ENCODE peak calls at places on chromosome 10, in six cellular contexts. One of them, this sample, is unnamed.
A peak's percentile ranks its signal among the peaks of the same experiment; 100 is the strongest.

GRCh38 chr10:132497788-132498561 is 39.6 kb upstream of the INPP5A start:
- DNase-seq in CD8-positive, alpha-beta T cell: no peak
- DNase-seq in WERI-Rb-1: peak; percentile 25
- DNase-seq in heart right ventricle: no peak
- DNase-seq in RWPE2: no peak
- DNase-seq in thoracic aorta: no peak
- DNase-seq in this sample: no peak

GRCh38 chr10:78907458-78908211 is 161.1 kb upstream of the ZMIZ1 start:
- DNase-seq in heart right ventricle: no peak
- DNase-seq in RWPE2: peak; percentile 38
- DNase-seq in CD8-positive, alpha-beta T cell: no peak
- DNase-seq in thoracic aorta: no peak
- DNase-seq in WERI-Rb-1: no peak
- DNase-seq in this sample: no peak

GRCh38 chr10:113093188-113094113 is 143.4 kb downstream of the TCF7L2 start:
- DNase-seq in RWPE2: no peak
- DNase-seq in heart right ventricle: no peak
- DNase-seq in WERI-Rb-1: no peak
- DNase-seq in CD8-positive, alpha-beta T cell: no peak
- DNase-seq in thoracic aorta: no peak
- DNase-seq in this sample: no peak

GRCh38 chr10:31657471-31657844 is 271.2 kb downstream of the ARHGAP12 start:
- DNase-seq in heart right ventricle: no peak
- DNase-seq in WERI-Rb-1: no peak
- DNase-seq in RWPE2: no peak
- DNase-seq in CD8-positive, alpha-beta T cell: no peak
- DNase-seq in thoracic aorta: no peak
- DNase-seq in this sample: no peak

GRCh38 chr10:4246881-4247358 is 461.9 kb upstream of the KLF6 start:
- DNase-seq in WERI-Rb-1: no peak
- DNase-seq in RWPE2: no peak
- DNase-seq in CD8-positive, alpha-beta T cell: no peak
- DNase-seq in heart right ventricle: no peak
- DNase-seq in thoracic aorta: no peak
- DNase-seq in this sample: peak; percentile 83

GRCh38 chr10:61964059-61964709 is 62.7 kb downstream of the ARID5B start:
- DNase-seq in WERI-Rb-1: no peak
- DNase-seq in RWPE2: no peak
- DNase-seq in CD8-positive, alpha-beta T cell: no peak
- DNase-seq in thoracic aorta: no peak
- DNase-seq in heart right ventricle: no peak
- DNase-seq in this sample: no peak

GRCh38 chr10:88389456-88389855 is 193.7 kb downstream of the RNLS start:
- DNase-seq in heart right ventricle: peak; percentile 54
- DNase-seq in thoracic aorta: no peak
- DNase-seq in WERI-Rb-1: no peak
- DNase-seq in CD8-positive, alpha-beta T cell: peak; percentile 25
- DNase-seq in RWPE2: no peak
- DNase-seq in this sample: peak; percentile 60

GRCh38 chr10:132078746-132079345 is 13.1 kb downstream of the JAKMIP3 start:
- DNase-seq in CD8-positive, alpha-beta T cell: no peak
- DNase-seq in thoracic aorta: no peak
- DNase-seq in WERI-Rb-1: no peak
- DNase-seq in RWPE2: no peak
- DNase-seq in heart right ventricle: no peak
- DNase-seq in this sample: no peak

GRCh38 chr10:121159670-121160069 is 308.5 kb downstream of the WDR11 start:
- DNase-seq in thoracic aorta: no peak
- DNase-seq in WERI-Rb-1: no peak
- DNase-seq in heart right ventricle: no peak
- DNase-seq in RWPE2: no peak
- DNase-seq in CD8-positive, alpha-beta T cell: no peak
- DNase-seq in this sample: no peak

GRCh38 chr10:123888751-123889150 is 2.9 kb downstream of the CPXM2 start:
- DNase-seq in heart right ventricle: no peak
- DNase-seq in WERI-Rb-1: no peak
- DNase-seq in CD8-positive, alpha-beta T cell: no peak
- DNase-seq in RWPE2: no peak
- DNase-seq in thoracic aorta: no peak
- DNase-seq in this sample: no peak

GRCh38 chr10:118568327-118568848 is 27.1 kb downstream of the PRLHR start:
- DNase-seq in heart right ventricle: peak; percentile 65
- DNase-seq in CD8-positive, alpha-beta T cell: peak; percentile 52
- DNase-seq in WERI-Rb-1: peak; percentile 34
- DNase-seq in RWPE2: no peak
- DNase-seq in thoracic aorta: no peak
- DNase-seq in this sample: peak; percentile 48

GRCh38 chr10:73469579-73469978 is 26.2 kb downstream of the PPP3CB start:
- DNase-seq in CD8-positive, alpha-beta T cell: no peak
- DNase-seq in RWPE2: no peak
- DNase-seq in WERI-Rb-1: no peak
- DNase-seq in thoracic aorta: no peak
- DNase-seq in heart right ventricle: no peak
- DNase-seq in this sample: no peak

GRCh38 chr10:28875535-28876208 is 198.4 kb downstream of the BAMBI start:
- DNase-seq in thoracic aorta: no peak
- DNase-seq in WERI-Rb-1: no peak
- DNase-seq in CD8-positive, alpha-beta T cell: no peak
- DNase-seq in heart right ventricle: peak; percentile 13
- DNase-seq in RWPE2: no peak
- DNase-seq in this sample: peak; percentile 56

GRCh38 chr10:29862926-29863614 is 196.3 kb downstream of the JCAD start:
- DNase-seq in thoracic aorta: no peak
- DNase-seq in CD8-positive, alpha-beta T cell: no peak
- DNase-seq in heart right ventricle: no peak
- DNase-seq in RWPE2: no peak
- DNase-seq in WERI-Rb-1: no peak
- DNase-seq in this sample: peak; percentile 92

GRCh38 chr10:24894309-24894708 is 58.1 kb downstream of the PRTFDC1 start:
- DNase-seq in RWPE2: no peak
- DNase-seq in heart right ventricle: no peak
- DNase-seq in CD8-positive, alpha-beta T cell: peak; percentile 20
- DNase-seq in WERI-Rb-1: no peak
- DNase-seq in thoracic aorta: no peak
- DNase-seq in this sample: peak; percentile 88

GRCh38 chr10:124916098-124916584 is 25.8 kb upstream of the ZRANB1 start:
- DNase-seq in thoracic aorta: no peak
- DNase-seq in CD8-positive, alpha-beta T cell: no peak
- DNase-seq in WERI-Rb-1: no peak
- DNase-seq in RWPE2: no peak
- DNase-seq in heart right ventricle: no peak
- DNase-seq in this sample: no peak

GRCh38 chr10:78947733-78948132 is 121.0 kb upstream of the ZMIZ1 start:
- DNase-seq in RWPE2: no peak
- DNase-seq in CD8-positive, alpha-beta T cell: no peak
- DNase-seq in WERI-Rb-1: no peak
- DNase-seq in heart right ventricle: no peak
- DNase-seq in thoracic aorta: no peak
- DNase-seq in this sample: no peak

GRCh38 chr10:100806356-100806645 is 60.9 kb downstream of the PAX2 start:
- DNase-seq in RWPE2: no peak
- DNase-seq in heart right ventricle: no peak
- DNase-seq in thoracic aorta: no peak
- DNase-seq in CD8-positive, alpha-beta T cell: no peak
- DNase-seq in WERI-Rb-1: no peak
- DNase-seq in this sample: no peak

GRCh38 chr10:67629461-67629971 is 66.5 kb downstream of the CTNNA3 start:
- DNase-seq in CD8-positive, alpha-beta T cell: no peak
- DNase-seq in RWPE2: no peak
- DNase-seq in heart right ventricle: no peak
- DNase-seq in WERI-Rb-1: no peak
- DNase-seq in thoracic aorta: no peak
- DNase-seq in this sample: peak; percentile 75

GRCh38 chr10:33132626-33133025 is 174.6 kb upstream of the ITGB1 start:
- DNase-seq in heart right ventricle: no peak
- DNase-seq in thoracic aorta: no peak
- DNase-seq in WERI-Rb-1: peak; percentile 57
- DNase-seq in RWPE2: no peak
- DNase-seq in CD8-positive, alpha-beta T cell: peak; percentile 65
- DNase-seq in this sample: no peak

GRCh38 chr10:131396108-131397010 is 84.8 kb upstream of the TCERG1L start:
- DNase-seq in thoracic aorta: no peak
- DNase-seq in heart right ventricle: no peak
- DNase-seq in CD8-positive, alpha-beta T cell: no peak
- DNase-seq in WERI-Rb-1: peak; percentile 31
- DNase-seq in RWPE2: no peak
- DNase-seq in this sample: no peak

GRCh38 chr10:13717936-13718772 is 131.4 kb downstream of the PRPF18 start:
- DNase-seq in CD8-positive, alpha-beta T cell: peak; percentile 39
- DNase-seq in WERI-Rb-1: no peak
- DNase-seq in RWPE2: peak; percentile 75
- DNase-seq in heart right ventricle: peak; percentile 76
- DNase-seq in thoracic aorta: no peak
- DNase-seq in this sample: peak; percentile 94

GRCh38 chr10:43846187-43846680 is 197.6 kb upstream of the ZNF32 start:
- DNase-seq in RWPE2: no peak
- DNase-seq in CD8-positive, alpha-beta T cell: peak; percentile 35
- DNase-seq in thoracic aorta: no peak
- DNase-seq in WERI-Rb-1: no peak
- DNase-seq in heart right ventricle: peak; percentile 54
- DNase-seq in this sample: no peak

GRCh38 chr10:50621981-50622496 is 1.7 kb downstream of the SGMS1 start:
- DNase-seq in thoracic aorta: peak; percentile 98
- DNase-seq in heart right ventricle: peak; percentile 96
- DNase-seq in RWPE2: peak; percentile 94
- DNase-seq in CD8-positive, alpha-beta T cell: peak; percentile 71
- DNase-seq in WERI-Rb-1: peak; percentile 67
- DNase-seq in this sample: peak; percentile 85

GRCh38 chr10:22984066-22984465 is 56.2 kb downstream of the ARMC3 start:
- DNase-seq in thoracic aorta: no peak
- DNase-seq in CD8-positive, alpha-beta T cell: no peak
- DNase-seq in heart right ventricle: no peak
- DNase-seq in WERI-Rb-1: no peak
- DNase-seq in RWPE2: no peak
- DNase-seq in this sample: no peak

GRCh38 chr10:86486856-86487255 is 34.7 kb downstream of the WAPL start:
- DNase-seq in RWPE2: no peak
- DNase-seq in heart right ventricle: no peak
- DNase-seq in thoracic aorta: no peak
- DNase-seq in WERI-Rb-1: no peak
- DNase-seq in CD8-positive, alpha-beta T cell: no peak
- DNase-seq in this sample: no peak

GRCh38 chr10:77605466-77605865 is 32.1 kb downstream of the KCNMA1 start:
- DNase-seq in thoracic aorta: no peak
- DNase-seq in heart right ventricle: no peak
- DNase-seq in CD8-positive, alpha-beta T cell: no peak
- DNase-seq in RWPE2: no peak
- DNase-seq in WERI-Rb-1: peak; percentile 61
- DNase-seq in this sample: no peak

GRCh38 chr10:79047875-79048638 is 20.7 kb upstream of the ZMIZ1 start:
- DNase-seq in RWPE2: peak; percentile 38
- DNase-seq in WERI-Rb-1: no peak
- DNase-seq in heart right ventricle: no peak
- DNase-seq in CD8-positive, alpha-beta T cell: peak; percentile 72
- DNase-seq in thoracic aorta: no peak
- DNase-seq in this sample: no peak

GRCh38 chr10:70283445-70284399 is at the start of gene NPFFR1:
- DNase-seq in RWPE2: no peak
- DNase-seq in CD8-positive, alpha-beta T cell: no peak
- DNase-seq in heart right ventricle: no peak
- DNase-seq in thoracic aorta: no peak
- DNase-seq in WERI-Rb-1: no peak
- DNase-seq in this sample: no peak

GRCh38 chr10:72186633-72187330 is 29.0 kb upstream of the ANAPC16 start:
- DNase-seq in WERI-Rb-1: no peak
- DNase-seq in thoracic aorta: no peak
- DNase-seq in heart right ventricle: peak; percentile 68
- DNase-seq in RWPE2: no peak
- DNase-seq in CD8-positive, alpha-beta T cell: no peak
- DNase-seq in this sample: no peak
- H3K4me3 ChIP-seq in WERI-Rb-1: no peak overlapping the region
- H3K4me3 ChIP-seq in thoracic aorta: peak overlapping the region; percentile 9
- H3K4me3 ChIP-seq in heart right ventricle: no peak overlapping the region
- H3K4me3 ChIP-seq in RWPE2: no peak overlapping the region
- H3K4me3 ChIP-seq in CD8-positive, alpha-beta T cell: no peak overlapping the region
- H3K4me3 ChIP-seq in this sample: no peak overlapping the region

GRCh38 chr10:128660726-128661125 is 534.5 kb upstream of the MKI67 start:
- DNase-seq in thoracic aorta: no peak
- DNase-seq in CD8-positive, alpha-beta T cell: no peak
- DNase-seq in WERI-Rb-1: no peak
- DNase-seq in RWPE2: no peak
- DNase-seq in heart right ventricle: no peak
- DNase-seq in this sample: no peak
- TF ChIP-seq CTCF in thoracic aorta: no peak
- TF ChIP-seq CTCF in CD8-positive, alpha-beta T cell: no peak
- TF ChIP-seq CTCF in WERI-Rb-1: no peak
- TF ChIP-seq CTCF in RWPE2: peak; percentile 25
- TF ChIP-seq CTCF in heart right ventricle: no peak
- TF ChIP-seq CTCF in this sample: no peak

GRCh38 chr10:71396084-71396713 is 521 bp upstream of the CDH23 start:
- DNase-seq in CD8-positive, alpha-beta T cell: no peak
- DNase-seq in RWPE2: no peak
- DNase-seq in thoracic aorta: no peak
- DNase-seq in WERI-Rb-1: peak; percentile 87
- DNase-seq in heart right ventricle: peak; percentile 64
- DNase-seq in this sample: peak; percentile 3
- H3K4me3 ChIP-seq in CD8-positive, alpha-beta T cell: peak overlapping the region; percentile 39
- H3K4me3 ChIP-seq in RWPE2: peak overlapping the region; percentile 33
- H3K4me3 ChIP-seq in thoracic aorta: peak overlapping the region; percentile 75
- H3K4me3 ChIP-seq in WERI-Rb-1: peak overlapping the region; percentile 56
- H3K4me3 ChIP-seq in heart right ventricle: peak overlapping the region; percentile 44
- H3K4me3 ChIP-seq in this sample: peak overlapping the region; percentile 29

GRCh38 chr10:17454181-17454800 is at the start of gene ST8SIA6:
- DNase-seq in WERI-Rb-1: peak; percentile 25
- DNase-seq in CD8-positive, alpha-beta T cell: peak; percentile 32
- DNase-seq in heart right ventricle: peak; percentile 34
- DNase-seq in RWPE2: peak; percentile 55
- DNase-seq in thoracic aorta: no peak
- DNase-seq in this sample: no peak
- TF ChIP-seq CTCF in WERI-Rb-1: no peak
- TF ChIP-seq CTCF in CD8-positive, alpha-beta T cell: no peak
- TF ChIP-seq CTCF in heart right ventricle: peak; percentile 24
- TF ChIP-seq CTCF in RWPE2: peak; percentile 41
- TF ChIP-seq CTCF in thoracic aorta: no peak
- TF ChIP-seq CTCF in this sample: no peak

GRCh38 chr10:102941401-102941800 is 23.3 kb downstream of the CNNM2 start:
- DNase-seq in RWPE2: no peak
- DNase-seq in CD8-positive, alpha-beta T cell: no peak
- DNase-seq in WERI-Rb-1: no peak
- DNase-seq in thoracic aorta: no peak
- DNase-seq in heart right ventricle: no peak
- DNase-seq in this sample: no peak
- H3K4me3 ChIP-seq in RWPE2: no peak overlapping the region
- H3K4me3 ChIP-seq in CD8-positive, alpha-beta T cell: no peak overlapping the region
- H3K4me3 ChIP-seq in WERI-Rb-1: no peak overlapping the region
- H3K4me3 ChIP-seq in thoracic aorta: no peak overlapping the region
- H3K4me3 ChIP-seq in heart right ventricle: no peak overlapping the region
- H3K4me3 ChIP-seq in this sample: no peak overlapping the region

GRCh38 chr10:99461230-99461629 is 30.8 kb upstream of the GOT1 start:
- DNase-seq in heart right ventricle: no peak
- DNase-seq in RWPE2: no peak
- DNase-seq in WERI-Rb-1: no peak
- DNase-seq in CD8-positive, alpha-beta T cell: no peak
- DNase-seq in thoracic aorta: no peak
- DNase-seq in this sample: no peak
- TF ChIP-seq CTCF in heart right ventricle: no peak
- TF ChIP-seq CTCF in RWPE2: no peak
- TF ChIP-seq CTCF in WERI-Rb-1: no peak
- TF ChIP-seq CTCF in CD8-positive, alpha-beta T cell: no peak
- TF ChIP-seq CTCF in thoracic aorta: no peak
- TF ChIP-seq CTCF in this sample: no peak